ENCODE peak calls at places on chromosomes 5 and 9, in nine cellular contexts. G is colonic mucosa, X is hepatocyte, T is dorsolateral prefrontal cortex, Z is ovary, B is suprapubic skin, I is thyroid gland, V is IMR-90, N is lower leg skin. J is an unnamed sample.

GRCh38 chr5:31270396-31270795 is 76.9 kb downstream of the CDH6 start:
- DNase-seq in G (no peak), X (peak; percentile 18), T (no peak), Z (no peak), B (no peak), I (no peak), V (peak; percentile 22), N (no peak), J (peak; percentile 13)

GRCh38 chr9:127729522-127730256 is 5.4 kb downstream of the TOR2A start:
- DNase-seq in G (no peak), X (no peak), T (no peak), Z (no peak), B (no peak), I (no peak), V (no peak), N (no peak), J (no peak)

GRCh38 chr5:61159841-61160240 is 2.4 kb downstream of the SMIM15 start:
- DNase-seq in G (no peak), X (no peak), T (no peak), Z (no peak), B (no peak), I (no peak), V (no peak), N (no peak), J (no peak)

GRCh38 chr5:11912-12311 is 80.1 kb upstream of the PLEKHG4B start:
- DNase-seq in G (no peak), X (no peak), T (no peak), Z (no peak), B (no peak), I (no peak), V (no peak), N (no peak), J (peak; percentile 13)

GRCh38 chr9:133421615-133422542 is at the start of gene ADAMTS13:
- DNase-seq in G (no peak), X (no peak), T (no peak), Z (no peak), B (no peak), I (no peak), V (peak; percentile 15), N (no peak), J (no peak)

GRCh38 chr9:4741365-4742031 is 496 bp upstream of the AK3 start:
- DNase-seq in G (peak; percentile 80), X (peak; percentile 51), T (peak; percentile 48), Z (no peak), B (peak; percentile 74), I (peak; percentile 45), V (no peak), N (peak; percentile 88), J (no peak)

GRCh38 chr5:39284552-39284951 is 65.2 kb upstream of the FYB1 start:
- DNase-seq in G (no peak), X (peak; percentile 3), T (no peak), Z (no peak), B (no peak), I (no peak), V (no peak), N (no peak), J (no peak)

GRCh38 chr5:127962491-127962890 is 121.1 kb upstream of the SLC12A2 start:
- DNase-seq in G (no peak), X (no peak), T (no peak), Z (no peak), B (no peak), I (no peak), V (no peak), N (no peak), J (no peak)

GRCh38 chr9:111728617-111729366 is 65.9 kb downstream of the SHOC1 start:
- DNase-seq in G (no peak), X (no peak), T (no peak), Z (no peak), B (no peak), I (no peak), V (peak; percentile 97), N (no peak), J (peak; percentile 95)

GRCh38 chr9:106203832-106204516 is 509.6 kb downstream of the TMEM38B start:
- DNase-seq in G (peak; percentile 21), X (peak; percentile 32), T (no peak), Z (no peak), B (no peak), I (no peak), V (no peak), N (no peak), J (no peak)

GRCh38 chr5:33808699-33809098 is 83.1 kb downstream of the ADAMTS12 start:
- DNase-seq in G (no peak), X (no peak), T (no peak), Z (no peak), B (no peak), I (no peak), V (no peak), N (no peak), J (no peak)

GRCh38 chr5:136809382-136809781 is 444.0 kb upstream of the TRPC7 start:
- DNase-seq in G (no peak), X (no peak), T (no peak), Z (no peak), B (no peak), I (no peak), V (no peak), N (no peak), J (no peak)

GRCh38 chr9:128123451-128124080 is 4.0 kb downstream of the PTGES2 start:
- DNase-seq in G (no peak), X (no peak), T (no peak), Z (peak; percentile 37), B (no peak), I (no peak), V (no peak), N (no peak), J (no peak)

GRCh38 chr5:172377856-172378255 is 76.5 kb downstream of the SH3PXD2B start:
- DNase-seq in G (no peak), X (no peak), T (peak; percentile 50), Z (no peak), B (no peak), I (no peak), V (no peak), N (no peak), J (no peak)

GRCh38 chr5:144467795-144468194 is 297.1 kb downstream of the KCTD16 start:
- DNase-seq in G (peak; percentile 19), X (peak; percentile 60), T (no peak), Z (no peak), B (no peak), I (no peak), V (peak; percentile 56), N (no peak), J (peak; percentile 52)

GRCh38 chr9:84671651-84672467 is 2.3 kb downstream of the NTRK2 start:
- DNase-seq in G (no peak), X (no peak), T (peak; percentile 47), Z (no peak), B (no peak), I (peak; percentile 40), V (no peak), N (no peak), J (no peak)

GRCh38 chr5:138282918-138283742 is 8.7 kb upstream of the GFRA3 start:
- DNase-seq in G (no peak), X (peak; percentile 75), T (peak; percentile 42), Z (no peak), B (no peak), I (peak; percentile 25), V (peak; percentile 67), N (no peak), J (peak; percentile 51)
- TF ChIP-seq CTCF in G (peak; percentile 29), X (peak; percentile 63), T (peak; percentile 33), Z (no peak), B (peak; percentile 33), I (no peak), V (peak; percentile 64), N (no peak), J (peak; percentile 58)

DNA sequence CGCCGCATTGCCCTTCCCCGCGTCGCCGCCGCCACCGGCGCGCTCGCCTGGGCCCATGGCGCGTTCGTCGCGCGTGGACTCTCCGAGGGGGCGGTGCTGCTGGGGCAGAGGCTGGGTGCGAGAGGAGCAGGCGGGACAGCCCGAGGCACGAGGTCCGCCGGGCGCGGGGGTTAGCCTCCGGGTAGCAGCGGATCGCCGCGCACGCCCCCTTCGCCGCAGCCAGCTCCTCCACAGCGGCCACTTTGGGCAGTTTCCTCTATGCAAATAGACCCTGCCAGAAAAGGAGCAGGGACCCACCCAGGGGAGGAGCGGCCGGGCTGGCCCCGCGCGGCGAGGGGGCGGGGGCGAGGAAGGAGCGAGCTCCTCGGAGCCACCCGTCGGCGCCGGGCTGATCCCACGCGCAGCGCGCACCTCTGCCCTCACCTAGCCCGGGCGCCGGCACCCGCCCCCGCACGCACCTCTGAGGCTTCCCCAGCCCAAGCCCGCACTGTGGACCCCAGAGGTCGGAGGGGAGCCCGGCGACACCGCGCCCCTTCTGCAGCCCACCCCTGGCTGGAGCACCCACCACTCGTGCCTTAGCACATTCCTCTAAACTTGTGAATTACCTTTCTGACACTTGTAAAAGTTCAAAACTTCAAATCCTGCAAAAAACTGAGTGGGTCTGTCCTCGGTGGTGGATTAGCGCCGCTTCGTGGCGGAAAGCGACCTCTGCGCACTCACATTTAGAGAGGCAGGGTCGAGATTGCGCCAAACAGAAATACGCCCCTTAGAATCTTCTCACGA is at the start of gene COL23A1:
- DNase-seq in G (peak; percentile 36), X (peak; percentile 73), T (peak; percentile 52), Z (peak; percentile 52), B (peak; percentile 62), I (peak; percentile 86), V (peak; percentile 43), N (peak; percentile 88), J (peak; percentile 53)
- H3K4me3 ChIP-seq in G (peak within 1 kb of the TSS; percentile 42), X (peak within 1 kb of the TSS; percentile 83), T (peak within 1 kb of the TSS; percentile 68), Z (peak within 1 kb of the TSS; percentile 31), B (peak within 1 kb of the TSS; percentile 58), I (peak within 1 kb of the TSS; percentile 10), V (peak within 1 kb of the TSS; percentile 46), N (peak within 1 kb of the TSS; percentile 20), J (peak within 1 kb of the TSS; percentile 17)

GRCh38 chr5:111165058-111165457 is 59.1 kb upstream of the CAMK4 start:
- DNase-seq in G (no peak), X (no peak), T (no peak), Z (no peak), B (no peak), I (no peak), V (no peak), N (no peak), J (no peak)
- TF ChIP-seq CTCF in G (no peak), X (no peak), T (no peak), Z (no peak), B (no peak), I (no peak), V (no peak), N (no peak), J (no peak)

DNA sequence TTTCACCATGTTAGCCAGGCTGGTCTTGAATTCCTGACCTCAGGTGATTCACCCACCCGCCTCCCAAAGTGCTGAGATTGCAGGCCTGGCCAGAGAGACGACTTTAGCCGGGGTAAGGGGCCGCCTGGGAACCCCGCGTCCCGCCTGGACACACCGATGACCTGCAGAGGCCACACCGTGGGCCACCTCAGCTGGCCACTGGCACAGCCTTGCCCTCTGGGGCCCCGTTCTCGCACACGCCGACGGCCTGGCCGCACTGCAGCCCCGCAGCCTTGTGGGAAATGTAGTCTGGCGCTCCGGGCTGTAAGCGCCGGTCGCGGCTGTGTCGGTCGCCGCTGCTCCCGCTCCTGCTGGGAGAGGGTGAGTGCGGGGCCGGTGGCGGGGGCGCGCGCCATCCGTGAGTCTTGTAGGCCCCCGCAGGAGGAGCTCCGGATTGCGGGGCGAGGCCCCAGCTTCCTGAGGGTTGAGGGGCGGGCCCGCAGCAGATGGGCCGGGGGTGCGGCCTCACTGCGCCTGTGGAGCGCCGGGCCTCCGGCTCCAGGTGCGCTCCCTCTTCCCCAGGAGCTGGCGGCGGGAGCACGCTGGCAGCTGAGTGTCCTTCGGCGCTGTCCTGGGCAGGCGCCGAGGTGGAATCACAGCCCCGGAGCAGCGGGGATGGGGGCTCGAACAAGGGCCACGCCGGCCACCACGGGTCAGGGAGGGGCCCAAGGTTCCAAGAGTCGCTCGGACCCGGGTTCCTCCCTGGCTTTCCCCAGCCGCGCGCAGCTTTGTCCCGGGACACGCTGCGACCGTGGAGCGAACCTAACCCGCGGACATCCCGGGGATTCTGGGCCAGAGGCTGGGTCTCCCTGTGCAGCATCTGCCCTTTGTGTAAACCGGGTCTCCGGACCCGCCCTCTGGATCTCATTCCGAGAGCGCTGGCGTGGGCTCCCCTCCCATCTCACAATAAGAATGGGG is at the start of gene ZFP2:
- DNase-seq in G (peak; percentile 67), X (peak; percentile 82), T (peak; percentile 82), Z (peak; percentile 75), B (no peak), I (peak; percentile 66), V (peak; percentile 27), N (peak; percentile 87), J (peak; percentile 59)
- H3K4me3 ChIP-seq in G (peak within 1 kb of the TSS; percentile 80), X (peak within 1 kb of the TSS; percentile 58), T (peak within 1 kb of the TSS; percentile 78), Z (peak within 1 kb of the TSS; percentile 75), B (peak within 1 kb of the TSS; percentile 95), I (peak within 1 kb of the TSS; percentile 72), V (peak within 1 kb of the TSS; percentile 57), N (peak within 1 kb of the TSS; percentile 51), J (peak within 1 kb of the TSS; percentile 74)

J was measured in astrocyte of the spinal cord.